ENCODE peak calls at places on chromosomes 3 and 15, in eight cellular contexts. One of them, this sample, is unnamed. For H3K36me3, the result is how much of the 10 kb centered on the place peaks cover.

GRCh38 chr3:32026583-32026982 is 45.0 kb downstream of the ZNF860 start:
- DNase-seq in CD8-positive, alpha-beta memory T cell: no peak
- DNase-seq in endodermal cell: no peak
- DNase-seq in body of pancreas: no peak
- DNase-seq in neuronal stem cell: no peak
- DNase-seq in heart right ventricle: no peak
- DNase-seq in colonic mucosa: no peak
- DNase-seq in Peyer's patch: no peak
- DNase-seq in this sample: no peak

GRCh38 chr3:56792201-56792600 is 9.5 kb downstream of the ARHGEF3 start:
- DNase-seq in colonic mucosa: no peak
- DNase-seq in neuronal stem cell: no peak
- DNase-seq in heart right ventricle: no peak
- DNase-seq in Peyer's patch: no peak
- DNase-seq in CD8-positive, alpha-beta memory T cell: no peak
- DNase-seq in body of pancreas: peak
- DNase-seq in endodermal cell: peak
- DNase-seq in this sample: no peak

GRCh38 chr3:195150194-195151118 is 120.5 kb downstream of the XXYLT1 start:
- DNase-seq in heart right ventricle: peak
- DNase-seq in colonic mucosa: peak
- DNase-seq in neuronal stem cell: no peak
- DNase-seq in body of pancreas: peak
- DNase-seq in CD8-positive, alpha-beta memory T cell: peak
- DNase-seq in endodermal cell: peak
- DNase-seq in Peyer's patch: peak
- DNase-seq in this sample: peak

GRCh38 chr15:68213991-68214837 is 9.1 kb upstream of the CALML4 start:
- DNase-seq in endodermal cell: peak
- DNase-seq in Peyer's patch: peak
- DNase-seq in body of pancreas: no peak
- DNase-seq in neuronal stem cell: no peak
- DNase-seq in heart right ventricle: no peak
- DNase-seq in colonic mucosa: no peak
- DNase-seq in CD8-positive, alpha-beta memory T cell: no peak
- DNase-seq in this sample: peak

GRCh38 chr15:44545934-44546802 is 9.2 kb downstream of the EIF3J start:
- DNase-seq in heart right ventricle: no peak
- DNase-seq in endodermal cell: no peak
- DNase-seq in colonic mucosa: no peak
- DNase-seq in Peyer's patch: no peak
- DNase-seq in neuronal stem cell: no peak
- DNase-seq in body of pancreas: no peak
- DNase-seq in CD8-positive, alpha-beta memory T cell: no peak
- DNase-seq in this sample: no peak

GRCh38 chr15:99632521-99632920 is 66.7 kb downstream of the MEF2A start:
- DNase-seq in endodermal cell: no peak
- DNase-seq in colonic mucosa: no peak
- DNase-seq in CD8-positive, alpha-beta memory T cell: no peak
- DNase-seq in neuronal stem cell: no peak
- DNase-seq in heart right ventricle: no peak
- DNase-seq in Peyer's patch: no peak
- DNase-seq in body of pancreas: no peak
- DNase-seq in this sample: no peak

GRCh38 chr3:160618878-160619277 is 53.5 kb upstream of the KPNA4 start:
- DNase-seq in Peyer's patch: no peak
- DNase-seq in heart right ventricle: no peak
- DNase-seq in endodermal cell: no peak
- DNase-seq in body of pancreas: no peak
- DNase-seq in colonic mucosa: no peak
- DNase-seq in neuronal stem cell: no peak
- DNase-seq in CD8-positive, alpha-beta memory T cell: no peak
- DNase-seq in this sample: no peak

GRCh38 chr15:66654718-66655375 is 47.2 kb upstream of the SMAD6 start:
- DNase-seq in endodermal cell: peak
- DNase-seq in Peyer's patch: no peak
- DNase-seq in colonic mucosa: no peak
- DNase-seq in CD8-positive, alpha-beta memory T cell: peak
- DNase-seq in heart right ventricle: peak
- DNase-seq in body of pancreas: no peak
- DNase-seq in neuronal stem cell: no peak
- DNase-seq in this sample: no peak

GRCh38 chr15:84979651-84980050 is 2.0 kb upstream of the PDE8A start:
- DNase-seq in endodermal cell: peak
- DNase-seq in body of pancreas: peak
- DNase-seq in CD8-positive, alpha-beta memory T cell: no peak
- DNase-seq in heart right ventricle: peak
- DNase-seq in neuronal stem cell: no peak
- DNase-seq in colonic mucosa: peak
- DNase-seq in Peyer's patch: no peak
- DNase-seq in this sample: peak

GRCh38 chr3:114449271-114450007 is 155.6 kb downstream of the TIGIT start:
- DNase-seq in endodermal cell: no peak
- DNase-seq in heart right ventricle: no peak
- DNase-seq in CD8-positive, alpha-beta memory T cell: no peak
- DNase-seq in body of pancreas: no peak
- DNase-seq in Peyer's patch: no peak
- DNase-seq in colonic mucosa: no peak
- DNase-seq in neuronal stem cell: no peak
- DNase-seq in this sample: no peak

GRCh38 chr3:191985691-191986090 is 524.7 kb downstream of the PYDC2 start:
- DNase-seq in endodermal cell: no peak
- DNase-seq in neuronal stem cell: no peak
- DNase-seq in CD8-positive, alpha-beta memory T cell: no peak
- DNase-seq in colonic mucosa: no peak
- DNase-seq in body of pancreas: no peak
- DNase-seq in Peyer's patch: no peak
- DNase-seq in heart right ventricle: no peak
- DNase-seq in this sample: no peak

GRCh38 chr3:98563661-98564281 is 29.6 kb downstream of the CPOX start:
- DNase-seq in Peyer's patch: no peak
- DNase-seq in neuronal stem cell: no peak
- DNase-seq in colonic mucosa: no peak
- DNase-seq in body of pancreas: no peak
- DNase-seq in endodermal cell: no peak
- DNase-seq in heart right ventricle: no peak
- DNase-seq in CD8-positive, alpha-beta memory T cell: peak
- DNase-seq in this sample: no peak

GRCh38 chr3:82055792-82056191 is 294.3 kb upstream of the GBE1 start:
- DNase-seq in heart right ventricle: no peak
- DNase-seq in colonic mucosa: no peak
- DNase-seq in CD8-positive, alpha-beta memory T cell: no peak
- DNase-seq in neuronal stem cell: no peak
- DNase-seq in body of pancreas: no peak
- DNase-seq in endodermal cell: no peak
- DNase-seq in Peyer's patch: no peak
- DNase-seq in this sample: no peak

GRCh38 chr3:127730666-127731294 is 58.0 kb downstream of the ABTB1 start:
- DNase-seq in body of pancreas: peak
- DNase-seq in endodermal cell: no peak
- DNase-seq in heart right ventricle: no peak
- DNase-seq in neuronal stem cell: no peak
- DNase-seq in CD8-positive, alpha-beta memory T cell: no peak
- DNase-seq in colonic mucosa: no peak
- DNase-seq in Peyer's patch: no peak
- DNase-seq in this sample: no peak

GRCh38 chr15:34984884-34985630 is 3.0 kb downstream of the ZNF770 start:
- DNase-seq in endodermal cell: no peak
- DNase-seq in colonic mucosa: no peak
- DNase-seq in CD8-positive, alpha-beta memory T cell: no peak
- DNase-seq in Peyer's patch: no peak
- DNase-seq in heart right ventricle: no peak
- DNase-seq in body of pancreas: no peak
- DNase-seq in neuronal stem cell: no peak
- DNase-seq in this sample: peak

GRCh38 chr3:98961161-98962155 is 60.0 kb upstream of the DCBLD2 start:
- DNase-seq in body of pancreas: no peak
- DNase-seq in colonic mucosa: no peak
- DNase-seq in heart right ventricle: no peak
- DNase-seq in endodermal cell: no peak
- DNase-seq in Peyer's patch: no peak
- DNase-seq in neuronal stem cell: no peak
- DNase-seq in CD8-positive, alpha-beta memory T cell: no peak
- DNase-seq in this sample: no peak

DNA sequence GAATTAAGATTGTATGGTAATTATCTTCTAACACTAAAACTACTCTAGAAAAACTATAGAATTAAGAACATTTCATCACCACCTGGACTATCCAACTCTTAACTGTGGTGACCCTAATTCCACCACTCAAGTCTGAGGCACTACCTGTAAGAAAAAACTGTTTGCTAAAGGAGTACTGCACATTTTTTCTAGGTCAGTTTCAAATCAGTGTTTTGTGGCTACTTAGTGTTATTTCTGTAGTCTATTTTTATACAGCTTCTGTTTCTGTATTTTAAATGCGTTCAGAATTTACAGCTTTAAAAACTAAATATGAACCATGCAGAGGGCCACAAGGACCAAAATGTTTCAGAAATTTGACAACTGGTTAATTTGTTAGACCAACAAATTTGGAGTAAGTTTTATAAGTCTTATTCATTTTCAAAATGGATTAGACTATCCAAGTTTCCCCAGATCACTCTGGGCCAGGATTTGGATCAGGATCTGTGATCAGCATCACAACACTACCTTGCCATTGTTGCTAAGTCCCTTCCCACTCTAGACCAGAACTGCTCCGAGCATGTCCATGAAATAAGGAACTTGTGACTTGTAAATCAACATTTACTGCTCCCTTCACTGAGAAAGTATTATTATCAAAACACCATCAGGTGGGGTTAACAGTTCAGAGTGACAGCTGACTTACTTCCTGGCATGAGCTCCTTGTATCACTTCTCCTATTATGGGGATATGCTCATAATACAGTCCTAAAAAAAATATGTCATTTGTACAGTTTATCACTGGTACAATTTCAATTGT is 8.6 kb downstream of the GLT8D1 start:
- DNase-seq in Peyer's patch: no peak
- DNase-seq in heart right ventricle: no peak
- DNase-seq in neuronal stem cell: no peak
- DNase-seq in CD8-positive, alpha-beta memory T cell: no peak
- DNase-seq in colonic mucosa: no peak
- DNase-seq in endodermal cell: no peak
- DNase-seq in body of pancreas: no peak
- DNase-seq in this sample: no peak
- H3K36me3 ChIP-seq in Peyer's patch: half or more
- H3K36me3 ChIP-seq in heart right ventricle: half or more
- H3K36me3 ChIP-seq in neuronal stem cell: half or more
- H3K36me3 ChIP-seq in CD8-positive, alpha-beta memory T cell: half or more
- H3K36me3 ChIP-seq in colonic mucosa: under half
- H3K36me3 ChIP-seq in endodermal cell: half or more
- H3K36me3 ChIP-seq in body of pancreas: under half
- H3K36me3 ChIP-seq in this sample: half or more

GRCh38 chr3:307182-307581 is 110.6 kb downstream of the CHL1 start:
- DNase-seq in Peyer's patch: no peak
- DNase-seq in CD8-positive, alpha-beta memory T cell: no peak
- DNase-seq in body of pancreas: no peak
- DNase-seq in heart right ventricle: no peak
- DNase-seq in neuronal stem cell: no peak
- DNase-seq in colonic mucosa: no peak
- DNase-seq in endodermal cell: no peak
- DNase-seq in this sample: no peak
- H3K27ac ChIP-seq in Peyer's patch: no peak
- H3K27ac ChIP-seq in CD8-positive, alpha-beta memory T cell: no peak
- H3K27ac ChIP-seq in body of pancreas: no peak
- H3K27ac ChIP-seq in heart right ventricle: no peak
- H3K27ac ChIP-seq in neuronal stem cell: no peak
- H3K27ac ChIP-seq in colonic mucosa: no peak
- H3K27ac ChIP-seq in endodermal cell: no peak
- H3K27ac ChIP-seq in this sample: no peak

GRCh38 chr3:139096670-139097069 is 52.0 kb upstream of the PRR23C start:
- DNase-seq in heart right ventricle: no peak
- DNase-seq in colonic mucosa: no peak
- DNase-seq in body of pancreas: no peak
- DNase-seq in endodermal cell: no peak
- DNase-seq in CD8-positive, alpha-beta memory T cell: no peak
- DNase-seq in neuronal stem cell: no peak
- DNase-seq in Peyer's patch: no peak
- DNase-seq in this sample: no peak
- H3K36me3 ChIP-seq in heart right ventricle: under half
- H3K36me3 ChIP-seq in colonic mucosa: under half
- H3K36me3 ChIP-seq in body of pancreas: under half
- H3K36me3 ChIP-seq in endodermal cell: under half
- H3K36me3 ChIP-seq in CD8-positive, alpha-beta memory T cell: under half
- H3K36me3 ChIP-seq in neuronal stem cell: under half
- H3K36me3 ChIP-seq in Peyer's patch: under half
- H3K36me3 ChIP-seq in this sample: under half

DNA sequence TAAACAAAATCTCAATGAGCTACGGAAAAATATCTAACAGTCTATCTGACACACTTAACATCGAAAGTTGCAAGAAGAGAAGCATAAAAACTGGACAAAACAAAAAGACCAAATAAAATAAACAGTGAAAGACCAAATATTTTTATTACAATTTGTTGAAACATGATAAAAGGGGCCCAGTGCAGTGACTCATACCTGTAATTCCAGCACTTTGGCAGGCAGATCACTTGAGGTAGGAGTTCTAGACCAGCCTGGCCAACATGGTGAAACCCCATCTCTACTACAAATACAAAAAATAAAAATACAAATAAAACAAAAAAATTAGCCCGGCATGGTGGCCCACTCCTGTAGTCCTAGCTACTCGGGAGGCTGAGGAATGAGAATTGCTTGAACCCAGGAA is 914.0 kb upstream of the ALCAM start:
- DNase-seq in body of pancreas: no peak
- DNase-seq in endodermal cell: no peak
- DNase-seq in neuronal stem cell: no peak
- DNase-seq in Peyer's patch: no peak
- DNase-seq in heart right ventricle: no peak
- DNase-seq in colonic mucosa: no peak
- DNase-seq in CD8-positive, alpha-beta memory T cell: no peak
- DNase-seq in this sample: no peak
- H3K27ac ChIP-seq in body of pancreas: no peak
- H3K27ac ChIP-seq in endodermal cell: no peak
- H3K27ac ChIP-seq in neuronal stem cell: no peak
- H3K27ac ChIP-seq in Peyer's patch: no peak
- H3K27ac ChIP-seq in heart right ventricle: no peak
- H3K27ac ChIP-seq in colonic mucosa: no peak
- H3K27ac ChIP-seq in CD8-positive, alpha-beta memory T cell: no peak
- H3K27ac ChIP-seq in this sample: no peak

GRCh38 chr3:14480207-14481017 is 59.7 kb downstream of the GRIP2 start:
- DNase-seq in body of pancreas: no peak
- DNase-seq in colonic mucosa: no peak
- DNase-seq in Peyer's patch: no peak
- DNase-seq in heart right ventricle: no peak
- DNase-seq in endodermal cell: peak
- DNase-seq in neuronal stem cell: no peak
- DNase-seq in CD8-positive, alpha-beta memory T cell: no peak
- DNase-seq in this sample: peak
- H3K36me3 ChIP-seq in body of pancreas: under half
- H3K36me3 ChIP-seq in colonic mucosa: under half
- H3K36me3 ChIP-seq in Peyer's patch: half or more
- H3K36me3 ChIP-seq in heart right ventricle: half or more
- H3K36me3 ChIP-seq in endodermal cell: half or more
- H3K36me3 ChIP-seq in neuronal stem cell: under half
- H3K36me3 ChIP-seq in CD8-positive, alpha-beta memory T cell: half or more
- H3K36me3 ChIP-seq in this sample: half or more